ENCODE peak calls at places on chromosomes 2 and 18, in eight cellular contexts. U, X, G, K, H, A, M and Q are unnamed samples.
A peak's percentile ranks its signal among the peaks of the same experiment; 100 is the strongest.

GRCh38 chr2:17878222-17879136 is at the start of gene KCNS3:
- DNase-seq in H (peak; percentile 88), G (peak; percentile 78), X (no peak), A (peak; percentile 52), K (peak; percentile 69), U (peak; percentile 90), M (peak; percentile 68), Q (peak; percentile 19)

GRCh38 chr2:186623121-186623520 is 33.3 kb downstream of the ITGAV start:
- DNase-seq in K (no peak), G (no peak), X (no peak), A (no peak), M (no peak), H (no peak), U (no peak), Q (no peak)

GRCh38 chr2:96739051-96739632 is 722 bp downstream of the LMAN2L start:
- DNase-seq in K (no peak), G (peak; percentile 52), M (no peak), X (no peak), U (no peak), H (no peak), A (no peak), Q (no peak)

GRCh38 chr18:76212958-76213357 is 282.1 kb downstream of the ZNF516 start:
- DNase-seq in G (no peak), K (peak; percentile 9), A (no peak), U (no peak), H (peak; percentile 60), X (no peak), M (no peak), Q (peak; percentile 63)

GRCh38 chr2:28709101-28709500 is 42.5 kb upstream of the PPP1CB start:
- DNase-seq in X (no peak), H (no peak), G (peak; percentile 51), U (no peak), M (peak; percentile 81), A (no peak), K (no peak), Q (no peak)

GRCh38 chr2:206856474-206856873 is 82.8 kb upstream of the CPO start:
- DNase-seq in X (no peak), G (peak; percentile 72), A (peak; percentile 15), K (no peak), H (no peak), M (no peak), U (no peak), Q (no peak)

GRCh38 chr2:101113441-101114267 is 37.5 kb downstream of the TBC1D8 start:
- DNase-seq in M (peak; percentile 41), X (peak; percentile 51), U (peak; percentile 56), K (peak; percentile 81), H (no peak), G (peak; percentile 93), A (peak; percentile 90), Q (no peak)

GRCh38 chr2:221851531-221852045 is 279.5 kb upstream of the EPHA4 start:
- DNase-seq in K (no peak), M (no peak), H (no peak), A (no peak), G (no peak), X (no peak), U (no peak), Q (no peak)

GRCh38 chr2:179606141-179606540 is 255.3 kb downstream of the ZNF385B start:
- DNase-seq in M (no peak), K (no peak), U (no peak), X (no peak), A (no peak), G (no peak), H (no peak), Q (no peak)

GRCh38 chr18:63028380-63028779 is 291.2 kb downstream of the BCL2 start:
- DNase-seq in M (no peak), U (no peak), A (no peak), H (no peak), X (no peak), G (no peak), K (no peak), Q (no peak)

GRCh38 chr18:26579941-26580618 is 31.7 kb upstream of the KCTD1 start:
- DNase-seq in X (peak; percentile 56), U (no peak), K (no peak), H (no peak), A (peak; percentile 92), G (no peak), M (peak; percentile 25), Q (no peak)
- TF ChIP-seq EZH2phosphoT487 in X (no peak), U (no peak), K (no peak), H (no peak), A (no peak), G (no peak), M (no peak), Q (no peak)

GRCh38 chr2:159880729-159881128 is 82.7 kb upstream of the CD302 start:
- DNase-seq in G (no peak), A (no peak), X (no peak), H (peak; percentile 20), U (no peak), M (no peak), K (peak; percentile 34), Q (no peak)

GRCh38 chr2:159879061-159879604 is 81.1 kb upstream of the CD302 start:
- DNase-seq in H (no peak), K (no peak), A (peak; percentile 41), U (no peak), G (peak; percentile 73), M (no peak), X (no peak), Q (no peak)

GRCh38 chr2:159873136-159873728 is 75.2 kb upstream of the CD302 start:
- DNase-seq in M (no peak), H (peak; percentile 39), U (no peak), G (no peak), K (peak; percentile 34), X (no peak), A (no peak), Q (peak; percentile 3)

GRCh38 chr2:159872353-159872752 is 74.3 kb upstream of the CD302 start:
- DNase-seq in M (no peak), A (no peak), K (no peak), X (no peak), G (no peak), H (no peak), U (no peak), Q (no peak)

GRCh38 chr2:159875083-159875482 is 77.1 kb upstream of the CD302 start:
- DNase-seq in X (no peak), H (no peak), K (peak; percentile 20), A (no peak), U (no peak), G (no peak), M (no peak), Q (no peak)
- TF ChIP-seq EZH2phosphoT487 in X (no peak), H (no peak), K (no peak), A (no peak), U (no peak), G (no peak), M (no peak), Q (no peak)

DNA sequence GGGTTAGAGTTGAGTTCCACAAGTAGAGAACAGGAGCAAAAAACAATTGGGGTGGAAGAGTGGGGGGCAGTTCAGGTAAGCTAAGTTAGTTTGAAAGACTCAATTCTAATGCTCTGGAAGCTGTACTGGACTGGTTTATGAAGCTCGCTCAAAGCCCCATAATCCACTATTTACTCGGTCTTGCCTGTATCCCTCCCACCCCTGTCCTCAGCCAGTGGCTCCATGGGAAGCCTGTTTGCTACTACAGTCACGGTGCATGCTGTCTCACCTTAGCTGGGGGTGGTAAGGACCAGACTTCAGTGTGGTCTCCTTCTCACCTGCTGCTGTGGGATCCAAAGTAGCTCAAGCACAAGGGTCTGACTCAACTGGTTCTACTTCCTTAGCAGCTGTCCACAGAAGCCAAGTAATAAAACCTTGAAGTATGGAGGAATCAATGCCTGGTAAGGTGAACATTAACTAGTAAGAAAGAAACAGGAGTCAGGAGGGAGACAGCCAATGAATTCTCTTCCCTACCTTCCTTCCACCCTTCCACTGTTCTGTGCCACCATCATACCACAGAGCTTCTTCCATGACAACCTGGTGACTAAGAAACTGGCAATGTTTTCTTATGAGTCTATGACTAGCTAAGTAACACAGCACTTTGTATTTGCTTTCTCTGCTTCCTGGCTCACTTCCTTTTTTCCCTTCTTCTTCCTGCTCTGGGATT is 230.8 kb downstream of the SRBD1 start:
- DNase-seq in K (no peak), X (no peak), H (no peak), G (peak; percentile 75), M (peak; percentile 49), U (no peak), A (peak; percentile 98), Q (no peak)
- TF ChIP-seq EZH2phosphoT487 in K (no peak), X (no peak), H (no peak), G (no peak), M (no peak), U (no peak), A (no peak), Q (no peak)

GRCh38 chr18:57983472-57983871 is 60.6 kb upstream of the NEDD4L start:
- DNase-seq in G (no peak), A (no peak), X (no peak), M (no peak), K (no peak), H (no peak), U (no peak), Q (no peak)

GRCh38 chr18:57982372-57983021 is 61.5 kb upstream of the NEDD4L start:
- DNase-seq in M (no peak), X (no peak), H (peak; percentile 14), K (no peak), G (no peak), U (no peak), A (no peak), Q (no peak)

GRCh38 chr18:57983965-57984364 is 60.1 kb upstream of the NEDD4L start:
- DNase-seq in K (no peak), H (no peak), G (no peak), U (no peak), X (no peak), A (no peak), M (no peak), Q (no peak)

GRCh38 chr18:57981629-57982028 is 62.4 kb upstream of the NEDD4L start:
- DNase-seq in K (no peak), M (no peak), X (no peak), U (no peak), G (no peak), H (no peak), A (no peak), Q (no peak)

GRCh38 chr18:57984490-57985109 is 59.4 kb upstream of the NEDD4L start:
- DNase-seq in A (no peak), H (no peak), M (no peak), X (no peak), U (no peak), G (no peak), K (no peak), Q (no peak)
- TF ChIP-seq EZH2phosphoT487 in A (no peak), H (no peak), M (no peak), X (no peak), U (no peak), G (no peak), K (no peak), Q (no peak)

DNA sequence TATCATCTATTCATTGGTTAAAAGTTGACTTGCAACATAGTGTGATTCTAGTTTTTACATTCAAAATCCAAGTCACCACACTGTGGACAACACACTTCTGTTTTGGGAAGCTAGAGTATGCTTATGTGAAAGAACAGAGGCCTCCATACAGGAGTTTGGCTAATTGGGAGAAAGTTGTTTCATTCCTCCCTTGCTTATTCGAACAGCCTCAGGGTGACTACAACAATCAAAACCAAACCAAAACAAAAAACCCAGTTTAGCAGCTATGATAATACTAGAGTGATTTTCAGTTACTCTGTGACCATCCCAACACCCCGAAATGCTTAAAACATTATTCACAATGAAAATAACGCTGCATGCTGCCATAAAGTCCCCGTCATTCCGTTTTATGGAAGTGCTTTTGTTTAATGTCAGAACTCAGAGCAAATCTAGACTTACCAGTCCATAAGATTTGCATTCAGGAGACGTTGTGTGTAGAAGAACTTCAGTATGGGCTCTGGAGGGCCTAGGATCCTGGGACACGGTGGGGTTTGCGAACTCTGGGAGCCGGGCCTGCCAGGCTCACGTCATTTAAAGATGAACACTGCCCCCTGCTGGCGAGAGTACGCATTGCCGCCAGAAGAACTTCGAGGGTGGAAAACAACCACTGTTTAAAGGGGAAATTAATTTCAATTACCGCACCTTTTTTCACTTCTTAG is 111.4 kb downstream of the FTCDNL1 start:
- DNase-seq in G (peak; percentile 66), M (peak; percentile 83), X (peak; percentile 42), H (peak; percentile 83), K (peak; percentile 91), A (peak; percentile 78), U (peak; percentile 56), Q (peak; percentile 62)
- TF ChIP-seq EZH2phosphoT487 in G (no peak), M (no peak), X (no peak), H (no peak), K (no peak), A (no peak), U (no peak), Q (no peak)